ENCODE peak calls at places on chromosome 16, in ten cellular contexts. One of them, this sample, is unnamed.

GRCh38 chr16:48075398-48075797 is 80.4 kb downstream of the ABCC12 start:
- DNase-seq in breast epithelium: no peak
- DNase-seq in ELF-1: no peak
- DNase-seq in GM19239: no peak
- DNase-seq in mesothelial cell of epicardium: no peak
- DNase-seq in stimulated activated CD8-positive, alpha-beta memory T cell treated with anti-CD3 and anti-CD28 coated beads, Interleukin-2, amount 100 ng/mL, for 48 hours: no peak
- DNase-seq in anterior cingulate cortex: no peak
- DNase-seq in HFFc6: peak
- DNase-seq in AML-193: no peak
- DNase-seq in NCI-H1105 treated with DMSO at 0.1 percent for 48 hours: no peak
- DNase-seq in this sample: no peak

GRCh38 chr16:8627456-8627855 is 6.0 kb downstream of the METTL22 start:
- DNase-seq in breast epithelium: no peak
- DNase-seq in HFFc6: no peak
- DNase-seq in mesothelial cell of epicardium: no peak
- DNase-seq in GM19239: no peak
- DNase-seq in stimulated activated CD8-positive, alpha-beta memory T cell treated with anti-CD3 and anti-CD28 coated beads, Interleukin-2, amount 100 ng/mL, for 48 hours: no peak
- DNase-seq in AML-193: no peak
- DNase-seq in NCI-H1105 treated with DMSO at 0.1 percent for 48 hours: no peak
- DNase-seq in anterior cingulate cortex: no peak
- DNase-seq in ELF-1: no peak
- DNase-seq in this sample: no peak

GRCh38 chr16:52090080-52090479 is 456.9 kb downstream of the TOX3 start:
- DNase-seq in AML-193: no peak
- DNase-seq in NCI-H1105 treated with DMSO at 0.1 percent for 48 hours: peak
- DNase-seq in mesothelial cell of epicardium: no peak
- DNase-seq in stimulated activated CD8-positive, alpha-beta memory T cell treated with anti-CD3 and anti-CD28 coated beads, Interleukin-2, amount 100 ng/mL, for 48 hours: no peak
- DNase-seq in ELF-1: no peak
- DNase-seq in anterior cingulate cortex: no peak
- DNase-seq in HFFc6: peak
- DNase-seq in breast epithelium: no peak
- DNase-seq in GM19239: no peak
- DNase-seq in this sample: no peak

GRCh38 chr16:91484-91883 is 13.5 kb downstream of the MPG start:
- DNase-seq in ELF-1: no peak
- DNase-seq in NCI-H1105 treated with DMSO at 0.1 percent for 48 hours: peak
- DNase-seq in GM19239: no peak
- DNase-seq in stimulated activated CD8-positive, alpha-beta memory T cell treated with anti-CD3 and anti-CD28 coated beads, Interleukin-2, amount 100 ng/mL, for 48 hours: no peak
- DNase-seq in AML-193: no peak
- DNase-seq in mesothelial cell of epicardium: no peak
- DNase-seq in breast epithelium: no peak
- DNase-seq in anterior cingulate cortex: peak
- DNase-seq in HFFc6: no peak
- DNase-seq in this sample: no peak

GRCh38 chr16:57305159-57305811 is 20.8 kb upstream of the PLLP start:
- DNase-seq in AML-193: no peak
- DNase-seq in mesothelial cell of epicardium: no peak
- DNase-seq in anterior cingulate cortex: peak
- DNase-seq in HFFc6: no peak
- DNase-seq in NCI-H1105 treated with DMSO at 0.1 percent for 48 hours: no peak
- DNase-seq in stimulated activated CD8-positive, alpha-beta memory T cell treated with anti-CD3 and anti-CD28 coated beads, Interleukin-2, amount 100 ng/mL, for 48 hours: no peak
- DNase-seq in ELF-1: no peak
- DNase-seq in breast epithelium: no peak
- DNase-seq in GM19239: no peak
- DNase-seq in this sample: no peak

GRCh38 chr16:67719778-67720144 is 645 bp upstream of the GFOD2 start:
- DNase-seq in mesothelial cell of epicardium: no peak
- DNase-seq in AML-193: peak
- DNase-seq in HFFc6: peak
- DNase-seq in breast epithelium: no peak
- DNase-seq in stimulated activated CD8-positive, alpha-beta memory T cell treated with anti-CD3 and anti-CD28 coated beads, Interleukin-2, amount 100 ng/mL, for 48 hours: no peak
- DNase-seq in NCI-H1105 treated with DMSO at 0.1 percent for 48 hours: no peak
- DNase-seq in GM19239: no peak
- DNase-seq in ELF-1: peak
- DNase-seq in anterior cingulate cortex: peak
- DNase-seq in this sample: peak

GRCh38 chr16:13118091-13118490 is 216.7 kb downstream of the SHISA9 start:
- DNase-seq in ELF-1: no peak
- DNase-seq in AML-193: no peak
- DNase-seq in GM19239: no peak
- DNase-seq in stimulated activated CD8-positive, alpha-beta memory T cell treated with anti-CD3 and anti-CD28 coated beads, Interleukin-2, amount 100 ng/mL, for 48 hours: no peak
- DNase-seq in anterior cingulate cortex: no peak
- DNase-seq in mesothelial cell of epicardium: no peak
- DNase-seq in breast epithelium: no peak
- DNase-seq in NCI-H1105 treated with DMSO at 0.1 percent for 48 hours: no peak
- DNase-seq in HFFc6: no peak
- DNase-seq in this sample: no peak

GRCh38 chr16:86722970-86723369 is 144.6 kb downstream of the FOXL1 start:
- DNase-seq in mesothelial cell of epicardium: no peak
- DNase-seq in HFFc6: no peak
- DNase-seq in NCI-H1105 treated with DMSO at 0.1 percent for 48 hours: no peak
- DNase-seq in ELF-1: no peak
- DNase-seq in GM19239: no peak
- DNase-seq in stimulated activated CD8-positive, alpha-beta memory T cell treated with anti-CD3 and anti-CD28 coated beads, Interleukin-2, amount 100 ng/mL, for 48 hours: no peak
- DNase-seq in breast epithelium: no peak
- DNase-seq in anterior cingulate cortex: no peak
- DNase-seq in AML-193: no peak
- DNase-seq in this sample: no peak

GRCh38 chr16:53091508-53092211 is 36.9 kb downstream of the CHD9 start:
- DNase-seq in breast epithelium: no peak
- DNase-seq in anterior cingulate cortex: peak
- DNase-seq in stimulated activated CD8-positive, alpha-beta memory T cell treated with anti-CD3 and anti-CD28 coated beads, Interleukin-2, amount 100 ng/mL, for 48 hours: no peak
- DNase-seq in ELF-1: peak
- DNase-seq in GM19239: no peak
- DNase-seq in mesothelial cell of epicardium: no peak
- DNase-seq in AML-193: peak
- DNase-seq in NCI-H1105 treated with DMSO at 0.1 percent for 48 hours: peak
- DNase-seq in HFFc6: peak
- DNase-seq in this sample: peak

GRCh38 chr16:57801856-57802634 is at the start of gene KIFC3:
- DNase-seq in breast epithelium: no peak
- DNase-seq in AML-193: peak
- DNase-seq in stimulated activated CD8-positive, alpha-beta memory T cell treated with anti-CD3 and anti-CD28 coated beads, Interleukin-2, amount 100 ng/mL, for 48 hours: peak
- DNase-seq in anterior cingulate cortex: no peak
- DNase-seq in NCI-H1105 treated with DMSO at 0.1 percent for 48 hours: peak
- DNase-seq in mesothelial cell of epicardium: peak
- DNase-seq in ELF-1: peak
- DNase-seq in HFFc6: peak
- DNase-seq in GM19239: peak
- DNase-seq in this sample: peak

This sample was measured in Kasumi-1.